ENCODE peak calls at places on chromosomes 3 and 15, in five cellular contexts. M is esophagus muscularis mucosa; S is activated CD8-positive, alpha-beta T cell treated with anti-CD3 and anti-CD28 coated beads for 36 hours; Y is A673; R is thoracic aorta. J is an unnamed sample.

GRCh38 chr3:131972091-131972490 is 62.7 kb downstream of the CPNE4 start:
- DNase-seq in M (no peak), S (no peak), Y (no peak), R (no peak), J (no peak)

GRCh38 chr15:90902656-90902995 is 476 bp upstream of the MAN2A2 start:
- DNase-seq in M (no peak), S (no peak), Y (no peak), R (no peak), J (peak)

GRCh38 chr15:27017168-27017809 is 46.3 kb downstream of the GABRG3 start:
- DNase-seq in M (no peak), S (peak), Y (peak), R (no peak), J (peak)

GRCh38 chr15:100032358-100033080 is 299.3 kb upstream of the LYSMD4 start:
- DNase-seq in M (no peak), S (no peak), Y (no peak), R (no peak), J (no peak)

GRCh38 chr3:153001428-153001827 is 160.6 kb upstream of the RAP2B start:
- DNase-seq in M (no peak), S (no peak), Y (no peak), R (no peak), J (no peak)

GRCh38 chr3:53162672-53163458 is 1.9 kb downstream of the PRKCD start:
- DNase-seq in M (no peak), S (peak), Y (no peak), R (no peak), J (no peak)

GRCh38 chr3:171860830-171861535 is 17.8 kb downstream of the TMEM212 start:
- DNase-seq in M (no peak), S (no peak), Y (no peak), R (no peak), J (no peak)

GRCh38 chr3:194582196-194582905 is 50.9 kb downstream of the TMEM44 start:
- DNase-seq in M (no peak), S (no peak), Y (no peak), R (no peak), J (peak)

GRCh38 chr3:152558386-152558785 is 276.5 kb upstream of the P2RY1 start:
- DNase-seq in M (no peak), S (no peak), Y (no peak), R (no peak), J (no peak)

GRCh38 chr3:183122257-183122932 is 23.1 kb upstream of the MCCC1 start:
- DNase-seq in M (no peak), S (no peak), Y (peak), R (no peak), J (no peak)

GRCh38 chr15:51600114-51600513 is 22.5 kb downstream of the DMXL2 start:
- DNase-seq in M (no peak), S (peak), Y (no peak), R (no peak), J (no peak)

GRCh38 chr15:40069178-40070165 is 30.5 kb upstream of the SRP14 start:
- DNase-seq in M (peak), S (no peak), Y (peak), R (peak), J (peak)

GRCh38 chr3:38723569-38724391 is 74.3 kb upstream of the SCN5A start:
- DNase-seq in M (no peak), S (no peak), Y (no peak), R (no peak), J (no peak)

GRCh38 chr3:89525597-89525996 is 418.2 kb downstream of the EPHA3 start:
- DNase-seq in M (no peak), S (no peak), Y (no peak), R (no peak), J (no peak)

GRCh38 chr3:105866656-105867653 is 1.9 kb downstream of the CBLB start:
- DNase-seq in M (no peak), S (peak), Y (no peak), R (no peak), J (no peak)

GRCh38 chr3:74639681-74640080 is 25.2 kb upstream of the CNTN3 start:
- DNase-seq in M (no peak), S (no peak), Y (no peak), R (no peak), J (no peak)

GRCh38 chr3:37510749-37511148 is 336.4 kb upstream of the LRRFIP2 start:
- DNase-seq in M (no peak), S (no peak), Y (no peak), R (no peak), J (no peak)

GRCh38 chr15:39792025-39792893 is 9.6 kb upstream of the FSIP1 start:
- DNase-seq in M (no peak), S (no peak), Y (no peak), R (no peak), J (no peak)

GRCh38 chr3:102225407-102226132 is 209.2 kb upstream of the ZPLD1 start:
- DNase-seq in M (no peak), S (no peak), Y (peak), R (no peak), J (no peak)

DNA sequence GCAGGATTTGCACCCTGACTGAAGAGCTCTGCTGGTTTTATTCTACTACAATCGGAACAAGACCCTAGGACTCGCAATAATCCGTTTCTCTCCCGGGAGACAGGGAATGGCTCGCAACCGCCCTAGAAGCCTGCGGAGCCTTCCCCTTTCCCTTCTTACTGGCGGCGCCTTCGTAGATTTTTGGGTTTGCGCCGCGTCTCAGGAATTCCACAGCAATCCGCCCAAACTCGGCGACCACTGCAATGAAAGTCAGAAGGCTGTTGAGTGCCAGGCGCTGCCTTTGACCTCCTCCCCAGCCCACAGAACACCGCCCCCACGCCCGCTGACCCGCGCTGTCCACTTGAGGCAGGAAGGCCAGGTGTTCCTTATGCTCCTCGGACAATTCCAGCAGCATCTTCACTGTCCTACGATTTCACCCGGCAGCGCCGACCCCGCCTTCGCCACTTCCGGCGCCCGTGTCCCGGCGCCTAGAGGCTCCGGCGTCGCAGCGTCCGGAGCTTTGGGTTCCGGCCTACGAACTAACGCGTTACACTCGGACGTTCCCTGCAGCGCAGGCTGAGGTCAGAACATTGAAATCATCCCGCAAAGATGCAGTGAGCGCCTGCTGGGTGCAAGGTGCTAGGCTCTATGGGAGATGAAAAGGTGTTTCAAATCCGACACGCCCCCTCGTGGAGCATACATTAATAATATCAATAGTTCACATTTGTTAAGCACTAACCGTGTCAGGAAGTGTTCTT is at the start of gene COMMD2:
- DNase-seq in M (peak), S (peak), Y (peak), R (peak), J (peak)
- TF ChIP-seq CTCF in M (peak), S (peak), Y (peak), R (peak), J (peak)

DNA sequence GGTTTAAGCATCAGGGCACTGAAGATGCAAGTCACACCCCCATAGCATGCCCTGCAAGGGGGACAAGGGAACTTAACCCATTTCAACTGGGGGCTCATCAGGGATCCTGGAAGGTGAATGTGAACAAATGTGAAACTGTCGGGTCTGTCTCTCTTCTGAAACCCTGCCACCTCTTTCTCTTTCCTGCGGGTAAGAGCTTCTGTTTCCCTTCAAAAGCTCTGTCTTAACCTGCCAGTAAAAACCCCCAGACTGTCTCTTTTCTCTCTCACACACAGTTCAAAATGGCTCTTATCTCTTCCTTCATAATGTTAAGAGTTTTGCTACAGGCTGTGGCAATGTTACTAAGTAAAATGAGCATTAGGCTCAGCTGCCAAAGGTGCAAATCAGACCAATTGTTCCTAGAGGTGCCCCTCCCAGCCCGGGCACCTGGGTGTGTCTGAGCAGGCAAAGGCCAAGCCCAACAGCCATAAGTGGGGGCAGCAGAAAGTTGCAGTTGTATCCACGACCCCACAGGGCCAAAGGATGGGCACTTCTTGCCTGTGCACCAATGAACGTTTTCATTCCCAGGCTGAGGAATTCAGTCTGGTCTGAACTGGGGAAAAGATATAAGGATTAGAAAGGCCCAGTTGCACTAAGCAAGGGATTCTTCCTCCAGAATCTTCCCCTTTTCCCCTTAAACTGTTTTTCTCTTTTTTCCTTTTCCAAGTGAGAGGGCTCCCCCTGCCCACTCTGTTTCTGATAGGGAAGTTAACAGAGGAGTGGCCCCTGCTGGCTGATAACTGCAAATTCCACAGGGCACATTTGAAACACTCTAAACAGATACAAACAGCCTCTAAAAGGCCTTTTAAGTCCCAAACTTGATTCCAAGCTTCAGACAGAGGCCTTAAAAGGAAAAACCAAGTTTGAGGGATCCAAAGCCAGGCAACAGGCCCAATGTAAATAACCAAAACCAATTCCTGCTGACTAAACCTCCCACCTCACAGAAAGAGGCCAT is 113.8 kb upstream of the EPHA6 start:
- DNase-seq in M (no peak), S (no peak), Y (no peak), R (no peak), J (no peak)
- TF ChIP-seq CTCF in M (no peak), S (no peak), Y (no peak), R (no peak), J (no peak)

GRCh38 chr15:23663232-23663631 is 15.6 kb upstream of the MAGEL2 start:
- DNase-seq in M (no peak), S (no peak), Y (no peak), R (no peak), J (no peak)
- TF ChIP-seq CTCF in M (no peak), S (no peak), Y (no peak), R (no peak), J (no peak)

GRCh38 chr15:70276401-70276800 is 178.7 kb upstream of the TLE3 start:
- DNase-seq in M (no peak), S (no peak), Y (no peak), R (no peak), J (no peak)

GRCh38 chr15:70280781-70281180 is 183.1 kb upstream of the TLE3 start:
- DNase-seq in M (no peak), S (no peak), Y (no peak), R (no peak), J (peak)

GRCh38 chr15:70279096-70279495 is 181.4 kb upstream of the TLE3 start:
- DNase-seq in M (no peak), S (no peak), Y (no peak), R (no peak), J (no peak)

GRCh38 chr15:70277556-70277955 is 179.8 kb upstream of the TLE3 start:
- DNase-seq in M (no peak), S (no peak), Y (no peak), R (no peak), J (no peak)

GRCh38 chr15:70278644-70279043 is 180.9 kb upstream of the TLE3 start:
- DNase-seq in M (no peak), S (no peak), Y (no peak), R (no peak), J (peak)
- TF ChIP-seq CTCF in M (no peak), S (no peak), Y (no peak), R (no peak), J (no peak)

GRCh38 chr3:54535619-54536018 is 392.2 kb downstream of the LRTM1 start:
- DNase-seq in M (peak), S (no peak), Y (no peak), R (no peak), J (no peak)

GRCh38 chr3:54537506-54537905 is 390.4 kb downstream of the LRTM1 start:
- DNase-seq in M (peak), S (no peak), Y (no peak), R (no peak), J (no peak)

GRCh38 chr3:54536450-54536849 is 391.4 kb downstream of the LRTM1 start:
- DNase-seq in M (no peak), S (no peak), Y (no peak), R (no peak), J (no peak)

GRCh38 chr3:54531741-54532140 is 396.1 kb downstream of the LRTM1 start:
- DNase-seq in M (peak), S (no peak), Y (no peak), R (no peak), J (no peak)

GRCh38 chr3:54533856-54534255 is 394.0 kb downstream of the LRTM1 start:
- DNase-seq in M (peak), S (no peak), Y (no peak), R (no peak), J (no peak)
- TF ChIP-seq CTCF in M (no peak), S (no peak), Y (no peak), R (no peak), J (no peak)

DNA sequence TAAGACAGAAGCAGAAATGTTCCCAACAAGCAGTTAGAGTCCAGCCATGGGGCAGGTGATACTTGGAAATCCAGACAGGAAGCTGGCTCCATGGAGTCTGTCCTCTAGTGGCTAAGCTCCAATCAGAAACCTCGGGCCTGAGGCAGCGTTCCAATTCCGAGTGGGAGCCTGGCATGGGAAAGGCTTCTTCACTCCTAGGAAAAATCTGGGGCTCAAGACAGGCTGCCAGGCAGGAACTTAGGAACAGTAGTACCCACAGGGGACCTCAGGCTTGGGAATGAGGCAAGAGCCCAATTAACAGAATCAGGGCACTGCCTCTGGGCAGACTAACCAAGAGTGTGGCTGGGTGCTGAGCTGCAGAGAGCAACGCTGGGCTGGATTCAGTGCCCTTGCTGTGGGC is 6.2 kb upstream of the ATP13A4 start:
- DNase-seq in M (no peak), S (no peak), Y (no peak), R (no peak), J (no peak)
- TF ChIP-seq CTCF in M (no peak), S (no peak), Y (no peak), R (no peak), J (no peak)

J was measured in upper lobe of left lung.